ENCODE peak calls at places on chromosomes 7 and 10, in eight cellular contexts. Y is tibial artery; W is HL-60; E is OCI-LY7; D is HCT116; K is tibial nerve; R is CD8-positive, alpha-beta T cell; Q is mucosa of descending colon. V is an unnamed sample.

GRCh38 chr7:152673902-152674301 is 2.0 kb downstream of the XRCC2 start:
- DNase-seq in Y (no peak), W (no peak), E (no peak), D (no peak), K (no peak), R (no peak), Q (no peak), V (no peak)

GRCh38 chr7:106022193-106022821 is 59.2 kb downstream of the CDHR3 start:
- DNase-seq in Y (no peak), W (peak; percentile 9), E (peak; percentile 81), D (no peak), K (no peak), R (peak; percentile 93), Q (peak; percentile 61), V (no peak)

GRCh38 chr10:109976657-109977056 is 31.1 kb upstream of the ADD3 start:
- DNase-seq in Y (no peak), W (no peak), E (no peak), D (no peak), K (no peak), R (no peak), Q (no peak), V (no peak)

GRCh38 chr7:105198223-105198622 is 184.2 kb downstream of the KMT2E start:
- DNase-seq in Y (no peak), W (no peak), E (no peak), D (no peak), K (no peak), R (no peak), Q (no peak), V (no peak)

GRCh38 chr10:11017575-11018425 is at the start of gene CELF2:
- DNase-seq in Y (peak; percentile 41), W (no peak), E (no peak), D (no peak), K (peak; percentile 37), R (peak; percentile 27), Q (peak; percentile 83), V (no peak)

GRCh38 chr7:139044813-139045794 is 9.3 kb upstream of the ZC3HAV1L start:
- DNase-seq in Y (no peak), W (peak; percentile 52), E (no peak), D (no peak), K (no peak), R (no peak), Q (no peak), V (no peak)

GRCh38 chr7:1532456-1533254 is 2.2 kb downstream of the MAFK start:
- DNase-seq in Y (peak; percentile 94), W (peak; percentile 88), E (peak; percentile 39), D (peak; percentile 43), K (peak; percentile 66), R (peak; percentile 74), Q (peak; percentile 94), V (no peak)

GRCh38 chr7:7662527-7662926 is 22.0 kb downstream of the UMAD1 start:
- DNase-seq in Y (no peak), W (no peak), E (no peak), D (no peak), K (no peak), R (no peak), Q (no peak), V (no peak)

GRCh38 chr10:121104476-121105111 is 253.4 kb downstream of the WDR11 start:
- DNase-seq in Y (no peak), W (no peak), E (no peak), D (no peak), K (no peak), R (no peak), Q (peak; percentile 58), V (no peak)

GRCh38 chr7:158495780-158496179 is 91.8 kb downstream of the PTPRN2 start:
- DNase-seq in Y (no peak), W (peak; percentile 20), E (peak; percentile 19), D (peak; percentile 8), K (no peak), R (no peak), Q (no peak), V (peak; percentile 53)

GRCh38 chr7:45143616-45144015 is 14.0 kb upstream of the RAMP3 start:
- DNase-seq in Y (no peak), W (no peak), E (no peak), D (no peak), K (no peak), R (no peak), Q (no peak), V (no peak)

GRCh38 chr7:124764847-124765400 is 668 bp downstream of the GPR37 start:
- DNase-seq in Y (no peak), W (no peak), E (no peak), D (no peak), K (no peak), R (no peak), Q (peak; percentile 57), V (peak; percentile 25)

GRCh38 chr7:6709808-6710207 is 3.1 kb upstream of the ZNF12 start:
- DNase-seq in Y (no peak), W (no peak), E (peak; percentile 34), D (peak; percentile 34), K (no peak), R (no peak), Q (no peak), V (no peak)

GRCh38 chr10:112382539-112383235 is 8.8 kb downstream of the ACSL5 start:
- DNase-seq in Y (no peak), W (no peak), E (no peak), D (no peak), K (no peak), R (no peak), Q (no peak), V (no peak)

GRCh38 chr7:6232534-6232933 is 39.9 kb downstream of the CYTH3 start:
- DNase-seq in Y (peak; percentile 67), W (peak; percentile 72), E (peak; percentile 8), D (no peak), K (no peak), R (no peak), Q (peak; percentile 70), V (no peak)

GRCh38 chr10:130873636-130874035 is 437.9 kb downstream of the TCERG1L start:
- DNase-seq in Y (no peak), W (no peak), E (no peak), D (no peak), K (no peak), R (no peak), Q (no peak), V (no peak)

GRCh38 chr7:78530351-78530750 is 731.8 kb downstream of the PHTF2 start:
- DNase-seq in Y (no peak), W (no peak), E (no peak), D (no peak), K (no peak), R (no peak), Q (no peak), V (no peak)

GRCh38 chr10:2620827-2621521 is 446.4 kb upstream of the PFKP start:
- DNase-seq in Y (no peak), W (no peak), E (no peak), D (no peak), K (no peak), R (no peak), Q (no peak), V (no peak)

GRCh38 chr10:2619927-2620326 is 447.4 kb upstream of the PFKP start:
- DNase-seq in Y (no peak), W (no peak), E (no peak), D (no peak), K (no peak), R (no peak), Q (no peak), V (no peak)

GRCh38 chr10:2623675-2624274 is 443.6 kb upstream of the PFKP start:
- DNase-seq in Y (no peak), W (no peak), E (no peak), D (no peak), K (no peak), R (no peak), Q (no peak), V (no peak)

GRCh38 chr10:2625094-2625493 is 442.3 kb upstream of the PFKP start:
- DNase-seq in Y (no peak), W (no peak), E (no peak), D (no peak), K (no peak), R (no peak), Q (no peak), V (no peak)

GRCh38 chr10:2619472-2619871 is 447.9 kb upstream of the PFKP start:
- DNase-seq in Y (no peak), W (peak; percentile 31), E (peak; percentile 56), D (no peak), K (no peak), R (no peak), Q (no peak), V (no peak)
- TF ChIP-seq CTCF in Y (no peak), W (peak; percentile 16), E (peak; percentile 84), D (no peak), K (no peak), R (no peak), Q (no peak), V (peak; percentile 54)

GRCh38 chr7:38060637-38061036 is 117.4 kb upstream of the STARD3NL start:
- DNase-seq in Y (no peak), W (no peak), E (no peak), D (no peak), K (no peak), R (no peak), Q (no peak), V (no peak)
- TF ChIP-seq CTCF in Y (no peak), W (no peak), E (no peak), D (no peak), K (no peak), R (no peak), Q (no peak), V (no peak)

DNA sequence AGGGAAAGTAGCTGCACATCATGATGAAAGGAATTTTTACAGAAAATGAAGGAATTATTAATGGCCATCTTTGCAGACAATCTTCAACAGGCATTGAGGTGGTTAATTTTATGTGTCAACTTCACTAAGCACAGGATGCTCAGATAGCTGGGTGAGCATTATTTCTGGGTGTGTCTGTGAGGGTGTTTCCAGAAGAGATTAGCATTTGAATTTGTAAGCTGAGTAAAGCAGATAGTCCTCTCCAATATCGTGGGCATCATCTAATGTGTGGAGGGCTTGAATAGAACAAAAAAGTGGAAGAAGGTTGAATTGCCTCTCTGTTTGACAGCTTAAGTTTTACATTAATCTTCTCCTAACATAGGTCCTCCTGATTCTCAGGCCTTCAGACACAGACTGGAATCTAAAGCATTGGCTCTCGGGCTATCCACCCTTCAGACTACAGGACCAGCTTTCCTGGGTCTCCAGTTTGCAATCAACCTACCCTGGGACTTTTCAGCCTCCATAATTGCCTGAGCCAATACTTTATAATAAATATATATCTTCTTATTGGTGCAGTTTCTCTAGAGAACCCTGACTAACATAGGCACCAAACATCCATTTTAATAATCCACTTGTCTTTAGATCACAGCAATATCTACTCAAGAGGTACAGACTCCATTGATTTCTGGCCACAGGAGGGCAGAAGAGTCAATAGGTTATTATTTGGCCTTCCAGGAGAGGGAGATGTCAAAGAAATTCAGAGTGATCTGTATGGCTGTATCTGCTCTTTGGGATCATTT is 10.5 kb upstream of the CRPPA start:
- DNase-seq in Y (no peak), W (no peak), E (peak; percentile 27), D (peak; percentile 54), K (no peak), R (peak; percentile 30), Q (no peak), V (no peak)
- TF ChIP-seq CTCF in Y (no peak), W (peak; percentile 18), E (peak; percentile 69), D (peak; percentile 86), K (peak; percentile 34), R (peak; percentile 37), Q (peak; percentile 20), V (peak; percentile 39)

DNA sequence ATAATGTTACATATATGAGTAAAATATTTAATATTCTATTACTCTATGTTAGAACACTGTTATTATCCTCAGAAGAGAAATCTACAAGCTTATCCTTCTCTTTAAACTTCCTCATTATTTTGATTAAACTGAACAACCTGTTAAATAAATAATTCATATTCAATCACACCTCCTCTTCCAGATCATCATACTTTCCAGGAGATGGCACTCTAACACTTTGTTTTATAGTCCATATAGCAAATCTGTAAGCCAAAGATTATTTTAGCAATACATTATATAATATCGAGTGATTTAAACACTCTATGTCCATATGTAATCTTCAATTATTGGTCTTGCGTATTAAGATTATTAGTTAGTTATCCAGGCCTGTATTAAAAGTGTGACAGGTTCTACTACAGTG is 694.1 kb downstream of the ANKRD7 start:
- DNase-seq in Y (no peak), W (no peak), E (peak; percentile 11), D (peak; percentile 26), K (no peak), R (no peak), Q (no peak), V (peak; percentile 8)
- TF ChIP-seq CTCF in Y (peak; percentile 33), W (no peak), E (peak; percentile 65), D (peak; percentile 57), K (no peak), R (no peak), Q (no peak), V (peak; percentile 75)